ENCODE peak calls at places on chromosomes 7 and 10, in five cellular contexts. One of them, this sample, is unnamed.

GRCh38 chr10:86483664-86484063 is 37.9 kb downstream of the WAPL start:
- DNase-seq in Panc1: no peak
- DNase-seq in AG04450: no peak
- DNase-seq in NCI-H1436: no peak
- DNase-seq in naive thymus-derived CD8-positive, alpha-beta T cell: no peak
- DNase-seq in this sample: no peak

GRCh38 chr10:117163061-117163953 is 25.2 kb upstream of the VAX1 start:
- DNase-seq in Panc1: no peak
- DNase-seq in AG04450: no peak
- DNase-seq in NCI-H1436: peak; percentile 44
- DNase-seq in naive thymus-derived CD8-positive, alpha-beta T cell: no peak
- DNase-seq in this sample: no peak

GRCh38 chr10:50610364-50610763 is 13.4 kb downstream of the SGMS1 start:
- DNase-seq in Panc1: no peak
- DNase-seq in AG04450: no peak
- DNase-seq in NCI-H1436: no peak
- DNase-seq in naive thymus-derived CD8-positive, alpha-beta T cell: no peak
- DNase-seq in this sample: no peak

GRCh38 chr7:151816562-151817314 is 60.2 kb downstream of the PRKAG2 start:
- DNase-seq in Panc1: no peak
- DNase-seq in AG04450: no peak
- DNase-seq in NCI-H1436: no peak
- DNase-seq in naive thymus-derived CD8-positive, alpha-beta T cell: no peak
- DNase-seq in this sample: no peak

GRCh38 chr10:100775346-100775745 is 30.0 kb downstream of the PAX2 start:
- DNase-seq in Panc1: no peak
- DNase-seq in AG04450: no peak
- DNase-seq in NCI-H1436: no peak
- DNase-seq in naive thymus-derived CD8-positive, alpha-beta T cell: no peak
- DNase-seq in this sample: no peak

GRCh38 chr7:75980126-75980864 is 14.1 kb downstream of the TMEM120A start:
- DNase-seq in Panc1: no peak
- DNase-seq in AG04450: no peak
- DNase-seq in NCI-H1436: no peak
- DNase-seq in naive thymus-derived CD8-positive, alpha-beta T cell: no peak
- DNase-seq in this sample: no peak

GRCh38 chr7:149071641-149072437 is 18.7 kb downstream of the ZNF786 start:
- DNase-seq in Panc1: no peak
- DNase-seq in AG04450: no peak
- DNase-seq in NCI-H1436: no peak
- DNase-seq in naive thymus-derived CD8-positive, alpha-beta T cell: peak; percentile 60
- DNase-seq in this sample: no peak

GRCh38 chr7:91940171-91940570 is 491 bp upstream of the AKAP9 start:
- DNase-seq in Panc1: no peak
- DNase-seq in AG04450: no peak
- DNase-seq in NCI-H1436: peak; percentile 38
- DNase-seq in naive thymus-derived CD8-positive, alpha-beta T cell: peak; percentile 47
- DNase-seq in this sample: no peak

GRCh38 chr10:104322416-104322782 is 15.9 kb downstream of the ITPRIP start:
- DNase-seq in Panc1: no peak
- DNase-seq in AG04450: no peak
- DNase-seq in NCI-H1436: peak; percentile 65
- DNase-seq in naive thymus-derived CD8-positive, alpha-beta T cell: no peak
- DNase-seq in this sample: peak; percentile 40

GRCh38 chr10:102841827-102842345 is 4.7 kb upstream of the CYP17A1 start:
- DNase-seq in Panc1: no peak
- DNase-seq in AG04450: no peak
- DNase-seq in NCI-H1436: no peak
- DNase-seq in naive thymus-derived CD8-positive, alpha-beta T cell: no peak
- DNase-seq in this sample: no peak

GRCh38 chr7:84912993-84913635 is 273.7 kb downstream of the SEMA3D start:
- DNase-seq in Panc1: no peak
- DNase-seq in AG04450: no peak
- DNase-seq in NCI-H1436: no peak
- DNase-seq in naive thymus-derived CD8-positive, alpha-beta T cell: no peak
- DNase-seq in this sample: no peak

GRCh38 chr7:39749717-39750116 is 126.3 kb downstream of the RALA start:
- DNase-seq in Panc1: no peak
- DNase-seq in AG04450: no peak
- DNase-seq in NCI-H1436: no peak
- DNase-seq in naive thymus-derived CD8-positive, alpha-beta T cell: no peak
- DNase-seq in this sample: no peak

GRCh38 chr7:51315393-51316261 is 982 bp downstream of the COBL start:
- DNase-seq in Panc1: no peak
- DNase-seq in AG04450: no peak
- DNase-seq in NCI-H1436: no peak
- DNase-seq in naive thymus-derived CD8-positive, alpha-beta T cell: no peak
- DNase-seq in this sample: no peak

GRCh38 chr10:93445978-93446720 is 36.0 kb downstream of the MYOF start:
- DNase-seq in Panc1: no peak
- DNase-seq in AG04450: no peak
- DNase-seq in NCI-H1436: no peak
- DNase-seq in naive thymus-derived CD8-positive, alpha-beta T cell: no peak
- DNase-seq in this sample: no peak

GRCh38 chr10:97640868-97641811 is 669 bp downstream of the PI4K2A start:
- DNase-seq in Panc1: no peak
- DNase-seq in AG04450: peak; percentile 24
- DNase-seq in NCI-H1436: no peak
- DNase-seq in naive thymus-derived CD8-positive, alpha-beta T cell: no peak
- DNase-seq in this sample: no peak

GRCh38 chr7:104652865-104653264 is 324.5 kb downstream of the LHFPL3 start:
- DNase-seq in Panc1: no peak
- DNase-seq in AG04450: no peak
- DNase-seq in NCI-H1436: no peak
- DNase-seq in naive thymus-derived CD8-positive, alpha-beta T cell: no peak
- DNase-seq in this sample: no peak

GRCh38 chr7:116591202-116592040 is 66.6 kb downstream of the CAV1 start:
- DNase-seq in Panc1: peak; percentile 45
- DNase-seq in AG04450: no peak
- DNase-seq in NCI-H1436: no peak
- DNase-seq in naive thymus-derived CD8-positive, alpha-beta T cell: no peak
- DNase-seq in this sample: no peak

GRCh38 chr7:30988346-30989005 is 24.7 kb downstream of the GHRHR start:
- DNase-seq in Panc1: no peak
- DNase-seq in AG04450: no peak
- DNase-seq in NCI-H1436: no peak
- DNase-seq in naive thymus-derived CD8-positive, alpha-beta T cell: no peak
- DNase-seq in this sample: no peak

GRCh38 chr7:6558837-6559236 is 7.6 kb upstream of the GRID2IP start:
- DNase-seq in Panc1: no peak
- DNase-seq in AG04450: no peak
- DNase-seq in NCI-H1436: peak; percentile 34
- DNase-seq in naive thymus-derived CD8-positive, alpha-beta T cell: peak; percentile 13
- DNase-seq in this sample: no peak

GRCh38 chr7:1193593-1194424 is 33.8 kb upstream of the ZFAND2A start:
- DNase-seq in Panc1: no peak
- DNase-seq in AG04450: no peak
- DNase-seq in NCI-H1436: peak; percentile 36
- DNase-seq in naive thymus-derived CD8-positive, alpha-beta T cell: peak; percentile 47
- DNase-seq in this sample: peak; percentile 72

GRCh38 chr10:7409045-7409731 is 1.6 kb downstream of the SFMBT2 start:
- DNase-seq in Panc1: no peak
- DNase-seq in AG04450: no peak
- DNase-seq in NCI-H1436: no peak
- DNase-seq in naive thymus-derived CD8-positive, alpha-beta T cell: peak; percentile 68
- DNase-seq in this sample: no peak

GRCh38 chr10:7686351-7687171 is 16.6 kb upstream of the ITIH2 start:
- DNase-seq in Panc1: no peak
- DNase-seq in AG04450: no peak
- DNase-seq in NCI-H1436: no peak
- DNase-seq in naive thymus-derived CD8-positive, alpha-beta T cell: no peak
- DNase-seq in this sample: no peak

GRCh38 chr10:36538945-36539586 is 586.3 kb upstream of the ANKRD30A start:
- DNase-seq in Panc1: no peak
- DNase-seq in AG04450: no peak
- DNase-seq in NCI-H1436: peak; percentile 9
- DNase-seq in naive thymus-derived CD8-positive, alpha-beta T cell: no peak
- DNase-seq in this sample: no peak

GRCh38 chr7:5586279-5586962 is 162.8 kb upstream of the TNRC18 start:
- DNase-seq in Panc1: no peak
- DNase-seq in AG04450: no peak
- DNase-seq in NCI-H1436: peak; percentile 76
- DNase-seq in naive thymus-derived CD8-positive, alpha-beta T cell: no peak
- DNase-seq in this sample: peak; percentile 51

GRCh38 chr10:129963831-129964501 is at the start of gene EBF3:
- DNase-seq in Panc1: no peak
- DNase-seq in AG04450: no peak
- DNase-seq in NCI-H1436: peak; percentile 98
- DNase-seq in naive thymus-derived CD8-positive, alpha-beta T cell: peak; percentile 57
- DNase-seq in this sample: no peak

This sample was measured in NCI-H2107.